ENCODE peak calls at places on chromosomes 4 and X, in six cellular contexts. B is colonic mucosa, V is uterus, S is body of pancreas, K is fibroblast of pulmonary artery, P is keratinocyte. R is an unnamed sample.

GRCh38 chr4:188008377-188008776 is 12.8 kb downstream of the ZFP42 start:
- DNase-seq in V (no peak), P (no peak), S (no peak), K (peak), B (no peak), R (peak)

GRCh38 chrX:140503714-140504351 is 1.0 kb downstream of the SOX3 start:
- DNase-seq in B (no peak), V (no peak), S (no peak), P (no peak), K (peak), R (no peak)

GRCh38 chrX:78643106-78643505 is 16.0 kb downstream of the RTL3 start:
- DNase-seq in S (no peak), V (no peak), B (no peak), K (peak), P (no peak), R (peak)

GRCh38 chr4:6499241-6499605 is 26.8 kb upstream of the PPP2R2C start:
- DNase-seq in P (no peak), V (no peak), B (peak), S (no peak), K (no peak), R (no peak)

GRCh38 chr4:168892456-168892855 is 117.6 kb downstream of the CBR4 start:
- DNase-seq in S (no peak), K (no peak), B (no peak), V (no peak), P (no peak), R (no peak)

GRCh38 chrX:153632612-153632980 is 14.4 kb upstream of the DUSP9 start:
- DNase-seq in B (no peak), K (no peak), V (no peak), S (no peak), P (no peak), R (no peak)

GRCh38 chr4:5967783-5968182 is 50.4 kb downstream of the C4orf50 start:
- DNase-seq in K (no peak), B (no peak), S (no peak), V (no peak), P (no peak), R (no peak)

GRCh38 chr4:135966936-135967335 is 1565.4 kb downstream of the PCDH18 start:
- DNase-seq in P (no peak), V (no peak), B (no peak), S (no peak), K (no peak), R (no peak)

GRCh38 chr4:130478406-130478805 is 1382.5 kb downstream of the C4orf33 start:
- DNase-seq in V (no peak), S (no peak), P (no peak), K (peak), B (no peak), R (peak)

GRCh38 chr4:107733431-107733925 is 13.4 kb upstream of the PAPSS1 start:
- DNase-seq in K (no peak), V (no peak), P (no peak), B (no peak), S (no peak), R (no peak)

DNA sequence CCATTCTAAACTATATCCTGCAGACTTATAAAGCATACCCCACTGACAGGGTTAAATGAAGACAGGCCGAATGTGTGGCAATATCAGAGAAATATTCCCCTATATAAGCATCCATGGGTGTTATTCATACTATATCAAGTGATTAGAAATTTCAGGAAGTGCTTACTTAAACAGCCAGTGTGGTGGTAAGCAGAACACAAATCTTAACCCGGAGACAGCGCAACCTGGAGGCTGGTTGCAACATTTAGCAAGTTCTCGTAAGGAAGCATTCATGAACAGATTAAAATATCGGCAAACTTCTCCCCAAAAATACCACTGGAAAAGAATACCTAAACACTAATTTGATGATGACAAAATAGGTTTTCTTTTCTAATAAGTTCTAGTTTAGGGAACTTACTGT is 261.2 kb downstream of the CBLL2 start:
- DNase-seq in S (no peak), V (no peak), P (no peak), K (no peak), B (no peak), R (no peak)
- TF ChIP-seq CTCF in S (no peak), V (no peak), P (no peak), K (no peak), B (no peak), R (no peak)

GRCh38 chrX:31227250-31227649 is 155.4 kb upstream of the FTHL17 start:
- DNase-seq in K (peak), S (no peak), B (no peak), V (no peak), P (no peak), R (peak)
- TF ChIP-seq CTCF in K (no peak), S (no peak), B (no peak), V (no peak), P (no peak), R (no peak)

GRCh38 chrX:76850851-76851250 is 423.3 kb downstream of the MAGEE1 start:
- DNase-seq in B (no peak), S (no peak), K (no peak), P (no peak), V (no peak), R (no peak)
- TF ChIP-seq CTCF in B (no peak), S (no peak), K (no peak), P (no peak), V (no peak), R (no peak)

DNA sequence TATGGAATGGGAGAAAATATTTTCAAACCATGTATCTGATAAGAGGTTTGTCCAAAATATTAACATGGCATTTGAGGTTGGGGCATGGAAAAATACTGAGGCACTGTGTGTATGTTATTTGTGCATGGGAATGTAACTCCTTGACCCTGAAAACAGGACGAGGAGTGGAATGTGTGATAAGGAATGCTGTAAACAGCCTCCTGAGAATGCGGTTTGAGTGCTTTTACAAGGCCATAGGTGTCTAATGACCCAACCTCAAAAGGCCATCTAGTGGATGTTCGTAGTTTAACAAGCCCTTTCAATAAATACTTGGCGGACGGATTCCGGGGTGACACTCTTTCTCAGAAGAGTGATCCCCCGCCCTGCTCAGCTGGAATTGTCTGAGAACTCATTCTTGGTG is 162.9 kb upstream of the USP9X start:
- DNase-seq in P (peak), V (no peak), K (peak), S (no peak), B (no peak), R (peak)
- TF ChIP-seq CTCF in P (peak), V (no peak), K (peak), S (no peak), B (no peak), R (peak)

DNA sequence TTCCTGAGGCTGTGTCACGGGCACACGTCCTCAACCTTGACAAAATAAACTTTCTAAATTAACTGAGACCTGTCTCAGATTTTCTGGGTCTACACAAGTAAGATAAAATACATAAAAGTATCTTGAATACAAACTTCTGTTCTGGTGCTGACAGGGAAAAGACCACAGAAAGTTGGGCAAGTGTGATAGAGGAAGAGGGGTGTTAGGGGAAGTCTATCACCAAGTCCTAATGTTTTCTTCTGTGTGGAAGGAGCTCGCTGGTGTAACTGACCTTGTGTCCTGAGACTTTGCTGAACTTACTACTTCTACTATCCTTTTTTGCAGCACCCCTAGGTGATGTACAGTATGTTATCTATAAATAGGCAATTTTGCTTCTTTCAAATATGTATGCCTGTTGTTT is 97.0 kb upstream of the STIM2 start:
- DNase-seq in B (no peak), K (no peak), S (no peak), V (no peak), P (no peak), R (no peak)
- TF ChIP-seq CTCF in B (no peak), K (no peak), S (no peak), V (no peak), P (no peak), R (no peak)

GRCh38 chr4:118752551-118752950 is 67.4 kb downstream of the METTL14 start:
- DNase-seq in K (no peak), V (no peak), P (no peak), S (no peak), B (no peak), R (peak)

GRCh38 chr4:118754890-118755289 is 69.7 kb downstream of the METTL14 start:
- DNase-seq in V (no peak), S (no peak), B (no peak), K (no peak), P (no peak), R (no peak)

GRCh38 chr4:118751634-118752293 is 66.6 kb downstream of the METTL14 start:
- DNase-seq in S (no peak), B (no peak), P (no peak), V (no peak), K (peak), R (peak)

GRCh38 chr4:118753096-118753495 is 67.9 kb downstream of the METTL14 start:
- DNase-seq in B (no peak), P (no peak), K (no peak), V (no peak), S (no peak), R (no peak)

GRCh38 chr4:118753685-118754084 is 68.5 kb downstream of the METTL14 start:
- DNase-seq in B (no peak), P (no peak), S (no peak), V (no peak), K (no peak), R (no peak)
- TF ChIP-seq CTCF in B (no peak), P (no peak), S (no peak), V (no peak), K (no peak), R (no peak)

GRCh38 chr4:57068237-57068981 is 41.8 kb downstream of the IGFBP7 start:
- DNase-seq in K (no peak), P (no peak), B (no peak), V (no peak), S (no peak), R (no peak)
- TF ChIP-seq CTCF in K (no peak), P (no peak), B (no peak), V (no peak), S (no peak), R (no peak)

GRCh38 chr4:44670466-44671199 is 7.6 kb upstream of the GUF1 start:
- DNase-seq in P (no peak), K (peak), B (no peak), S (no peak), V (no peak), R (no peak)

GRCh38 chr4:44679060-44679459 is 840 bp downstream of the GUF1 start:
- DNase-seq in P (no peak), K (no peak), V (no peak), B (no peak), S (no peak), R (no peak)

GRCh38 chr4:44678094-44679023 is at the start of gene GUF1:
- DNase-seq in V (peak), K (peak), P (peak), B (peak), S (peak), R (peak)

GRCh38 chr4:44671636-44672035 is 6.6 kb upstream of the GUF1 start:
- DNase-seq in B (no peak), S (no peak), K (no peak), V (no peak), P (no peak), R (no peak)

DNA sequence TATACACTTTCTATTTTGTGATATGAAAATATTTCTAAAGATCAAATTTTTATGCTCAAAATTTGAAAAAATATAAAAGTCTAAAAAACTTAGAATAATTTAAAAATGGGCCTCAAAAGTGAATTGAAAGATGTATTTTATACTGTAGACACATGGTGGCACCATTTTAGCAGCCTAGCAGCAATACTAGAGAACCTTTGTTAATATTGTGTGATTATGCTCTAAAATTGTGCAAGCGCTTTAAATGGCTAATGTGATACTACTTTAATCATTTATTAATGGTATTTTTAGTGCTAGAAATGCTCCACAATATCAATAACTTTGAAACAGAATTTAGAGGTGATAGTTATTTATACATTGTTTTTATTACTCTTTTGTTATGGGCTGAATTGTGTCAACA is 3.7 kb upstream of the GUF1 start:
- DNase-seq in P (no peak), B (no peak), K (peak), V (no peak), S (no peak), R (no peak)
- TF ChIP-seq CTCF in P (no peak), B (no peak), K (no peak), V (no peak), S (no peak), R (peak)

DNA sequence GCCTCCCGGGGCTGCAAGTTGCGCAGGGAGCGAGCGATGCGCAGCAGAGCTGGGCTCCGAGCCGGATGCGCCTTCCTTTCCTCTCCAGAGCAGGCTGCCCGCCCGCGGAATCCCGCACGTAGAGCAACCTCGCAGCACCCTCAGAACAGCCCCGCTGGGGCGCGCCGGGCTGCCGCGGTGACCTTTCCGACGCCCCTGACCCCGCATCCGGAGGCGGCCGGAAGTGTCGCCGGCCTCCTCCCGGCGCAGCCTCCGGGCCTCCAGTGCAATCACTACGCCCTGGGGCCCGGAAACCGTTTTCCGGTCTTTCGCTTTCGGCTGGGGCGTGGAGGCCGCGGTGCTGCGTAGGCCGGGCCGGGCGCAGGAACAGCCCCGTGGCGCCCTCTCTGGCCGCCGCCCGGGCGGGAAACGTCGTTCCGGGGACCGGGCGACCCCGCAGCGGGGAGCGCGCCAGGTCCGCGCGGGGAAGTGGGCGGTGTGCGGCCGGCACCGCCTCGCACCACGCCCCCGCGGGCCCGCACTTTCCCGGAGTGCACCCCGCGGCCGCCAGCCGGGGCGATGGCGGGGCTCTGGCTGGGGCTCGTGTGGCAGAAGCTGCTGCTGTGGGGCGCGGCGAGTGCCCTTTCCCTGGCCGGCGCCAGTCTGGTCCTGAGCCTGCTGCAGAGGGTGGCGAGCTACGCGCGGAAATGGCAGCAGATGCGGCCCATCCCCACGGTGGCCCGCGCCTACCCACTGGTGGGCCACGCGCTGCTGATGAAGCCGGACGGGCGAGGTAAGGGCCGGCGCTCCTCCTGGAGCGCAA is at the start of gene CYP4V2:
- DNase-seq in V (peak), P (no peak), K (peak), B (peak), S (peak), R (peak)
- TF ChIP-seq CTCF in V (no peak), P (peak), K (no peak), B (peak), S (peak), R (peak)

DNA sequence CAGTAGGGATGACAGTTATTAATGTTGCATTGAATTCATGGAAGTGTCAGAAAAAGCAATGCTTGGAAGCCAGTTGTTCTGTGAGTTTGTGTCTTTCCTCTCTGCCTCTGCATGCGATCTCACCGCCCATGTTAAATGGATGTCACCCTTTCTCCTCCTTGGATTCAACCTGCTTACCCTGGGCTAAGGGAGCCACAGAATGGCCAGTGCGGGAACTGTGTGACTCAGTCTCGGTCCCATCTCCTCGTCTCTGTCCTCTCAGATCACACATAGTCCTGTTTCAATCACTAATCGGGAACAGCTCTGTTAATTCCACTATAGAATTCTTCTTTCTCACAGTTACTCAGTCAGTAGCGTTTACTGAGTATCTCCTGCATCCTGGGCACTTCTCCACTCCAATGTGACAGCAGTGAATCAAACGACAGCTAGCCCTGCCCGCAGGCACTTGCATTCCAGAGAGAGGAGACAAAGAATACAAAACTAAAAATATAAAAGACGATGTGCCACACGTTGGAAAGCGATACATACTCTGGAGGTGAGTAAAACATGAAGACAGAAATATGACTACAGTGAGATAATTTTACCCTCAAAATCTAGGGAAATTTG is 53.6 kb upstream of the TLR3 start:
- DNase-seq in V (no peak), K (no peak), B (no peak), S (no peak), P (no peak), R (no peak)
- TF ChIP-seq CTCF in V (no peak), K (no peak), B (no peak), S (no peak), P (no peak), R (no peak)

R was measured in HFFc6.